ENCODE peak calls at places on chromosome 14, in four cellular contexts. X is psoas muscle, U is body of pancreas, L is ascending aorta. J is an unnamed sample.

GRCh38 chr14:35122696-35123387 is 490 bp downstream of the PRORP start:
- DNase-seq in U (no peak), X (no peak), L (peak; percentile 66), J (peak; percentile 2)

GRCh38 chr14:22982477-22983245 is at the start of gene AJUBA:
- DNase-seq in U (peak; percentile 87), X (peak; percentile 91), L (peak; percentile 94), J (peak; percentile 83)

GRCh38 chr14:39665084-39665483 is 232.9 kb upstream of the FBXO33 start:
- DNase-seq in U (no peak), X (no peak), L (no peak), J (no peak)

GRCh38 chr14:102949801-102950451 is 27.5 kb downstream of the AMN start:
- DNase-seq in X (no peak), U (peak; percentile 34), L (no peak), J (no peak)

GRCh38 chr14:102088012-102088792 is 1.4 kb upstream of the HSP90AA1 start:
- DNase-seq in L (peak; percentile 73), U (peak; percentile 54), X (peak; percentile 63), J (peak; percentile 5)

GRCh38 chr14:20564501-20564997 is 3.7 kb upstream of the RNASE9 start:
- DNase-seq in X (no peak), L (no peak), U (no peak), J (no peak)

GRCh38 chr14:51568366-51568765 is 83.3 kb upstream of the FRMD6 start:
- DNase-seq in X (no peak), L (no peak), U (no peak), J (no peak)

GRCh38 chr14:21268612-21269251 is 510 bp downstream of the HNRNPC start:
- DNase-seq in U (peak; percentile 64), L (no peak), X (no peak), J (peak; percentile 39)

GRCh38 chr14:105019861-105020814 is 745 bp downstream of the CDCA4 start:
- DNase-seq in L (peak; percentile 69), U (peak; percentile 16), X (peak; percentile 24), J (peak; percentile 13)

GRCh38 chr14:105249175-105250007 is 1.1 kb downstream of the BTBD6 start:
- DNase-seq in X (no peak), U (no peak), L (no peak), J (peak; percentile 19)

GRCh38 chr14:75467763-75468162 is 39.9 kb downstream of the JDP2 start:
- DNase-seq in X (no peak), L (no peak), U (no peak), J (no peak)

GRCh38 chr14:62409909-62410308 is 635.3 kb downstream of the KCNH5 start:
- DNase-seq in L (no peak), X (no peak), U (no peak), J (peak; percentile 5)

GRCh38 chr14:24052656-24053547 is 1.1 kb downstream of the CARMIL3 start:
- DNase-seq in U (no peak), L (peak; percentile 58), X (no peak), J (no peak)

GRCh38 chr14:74667758-74668157 is 45.1 kb downstream of the AREL1 start:
- DNase-seq in L (no peak), X (no peak), U (no peak), J (peak; percentile 58)

GRCh38 chr14:94670692-94671285 is 58.6 kb downstream of the SERPINA3 start:
- DNase-seq in X (no peak), U (no peak), L (peak; percentile 47), J (no peak)

GRCh38 chr14:55279384-55279783 is 8.2 kb downstream of the FBXO34 start:
- DNase-seq in L (no peak), X (no peak), U (no peak), J (no peak)

GRCh38 chr14:103737432-103738045 is 21.9 kb downstream of the ZFYVE21 start:
- DNase-seq in U (no peak), X (no peak), L (peak; percentile 64), J (no peak)

GRCh38 chr14:50091240-50091914 is 25.0 kb downstream of the VCPKMT start:
- DNase-seq in U (no peak), X (no peak), L (no peak), J (no peak)

GRCh38 chr14:95126906-95127530 is 30.3 kb downstream of the DICER1 start:
- DNase-seq in X (no peak), U (no peak), L (no peak), J (no peak)

GRCh38 chr14:33457617-33458016 is 493.3 kb downstream of the EGLN3 start:
- DNase-seq in X (no peak), U (no peak), L (no peak), J (no peak)

GRCh38 chr14:24232645-24233537 is at the start of gene GMPR2:
- DNase-seq in L (no peak), U (no peak), X (peak; percentile 83), J (no peak)

GRCh38 chr14:75800792-75801191 is 139.7 kb downstream of the TTLL5 start:
- DNase-seq in U (no peak), L (no peak), X (no peak), J (no peak)

GRCh38 chr14:92861856-92862807 is 60.8 kb upstream of the CHGA start:
- DNase-seq in U (no peak), L (no peak), X (no peak), J (no peak)

GRCh38 chr14:52602131-52602530 is 49.5 kb downstream of the GPR137C start:
- DNase-seq in L (no peak), U (no peak), X (no peak), J (no peak)

GRCh38 chr14:75454963-75455546 is 27.2 kb downstream of the JDP2 start:
- DNase-seq in L (peak; percentile 82), X (peak; percentile 78), U (peak; percentile 77), J (peak; percentile 57)

GRCh38 chr14:28375295-28375694 is 391.3 kb upstream of the FOXG1 start:
- DNase-seq in X (no peak), U (no peak), L (no peak), J (peak; percentile 10)

GRCh38 chr14:77028384-77029246 is at the start of gene IRF2BPL:
- DNase-seq in L (peak; percentile 99), U (peak; percentile 99), X (peak; percentile 99), J (peak; percentile 99)

GRCh38 chr14:77025744-77026165 is 2.8 kb downstream of the IRF2BPL start:
- DNase-seq in U (peak; percentile 38), X (peak; percentile 41), L (no peak), J (no peak)

GRCh38 chr14:77026930-77027537 is 1.5 kb downstream of the IRF2BPL start:
- DNase-seq in U (peak; percentile 62), L (no peak), X (peak; percentile 64), J (no peak)

GRCh38 chr14:77026166-77026929 is 2.2 kb downstream of the IRF2BPL start:
- DNase-seq in L (no peak), U (peak; percentile 53), X (peak; percentile 50), J (no peak)

GRCh38 chr14:77027538-77028383 is 747 bp downstream of the IRF2BPL start:
- DNase-seq in X (peak; percentile 76), U (peak; percentile 77), L (peak; percentile 85), J (peak; percentile 65)
- TF ChIP-seq CTCF in X (peak; percentile 13), U (no peak), L (peak; percentile 12), J (no peak)

GRCh38 chr14:25841226-25841625 is 756.6 kb downstream of the NOVA1 start:
- DNase-seq in L (no peak), X (no peak), U (no peak), J (no peak)

GRCh38 chr14:25837431-25837950 is 760.3 kb downstream of the NOVA1 start:
- DNase-seq in X (no peak), L (no peak), U (no peak), J (no peak)

GRCh38 chr14:25833341-25834121 is 764.3 kb downstream of the NOVA1 start:
- DNase-seq in X (no peak), L (no peak), U (peak; percentile 12), J (peak; percentile 7)

GRCh38 chr14:25836647-25837046 is 761.2 kb downstream of the NOVA1 start:
- DNase-seq in X (no peak), U (no peak), L (no peak), J (no peak)
- H3K27ac ChIP-seq in X (no peak overlapping the region), U (no peak overlapping the region), L (no peak overlapping the region), J (no peak overlapping the region)

DNA sequence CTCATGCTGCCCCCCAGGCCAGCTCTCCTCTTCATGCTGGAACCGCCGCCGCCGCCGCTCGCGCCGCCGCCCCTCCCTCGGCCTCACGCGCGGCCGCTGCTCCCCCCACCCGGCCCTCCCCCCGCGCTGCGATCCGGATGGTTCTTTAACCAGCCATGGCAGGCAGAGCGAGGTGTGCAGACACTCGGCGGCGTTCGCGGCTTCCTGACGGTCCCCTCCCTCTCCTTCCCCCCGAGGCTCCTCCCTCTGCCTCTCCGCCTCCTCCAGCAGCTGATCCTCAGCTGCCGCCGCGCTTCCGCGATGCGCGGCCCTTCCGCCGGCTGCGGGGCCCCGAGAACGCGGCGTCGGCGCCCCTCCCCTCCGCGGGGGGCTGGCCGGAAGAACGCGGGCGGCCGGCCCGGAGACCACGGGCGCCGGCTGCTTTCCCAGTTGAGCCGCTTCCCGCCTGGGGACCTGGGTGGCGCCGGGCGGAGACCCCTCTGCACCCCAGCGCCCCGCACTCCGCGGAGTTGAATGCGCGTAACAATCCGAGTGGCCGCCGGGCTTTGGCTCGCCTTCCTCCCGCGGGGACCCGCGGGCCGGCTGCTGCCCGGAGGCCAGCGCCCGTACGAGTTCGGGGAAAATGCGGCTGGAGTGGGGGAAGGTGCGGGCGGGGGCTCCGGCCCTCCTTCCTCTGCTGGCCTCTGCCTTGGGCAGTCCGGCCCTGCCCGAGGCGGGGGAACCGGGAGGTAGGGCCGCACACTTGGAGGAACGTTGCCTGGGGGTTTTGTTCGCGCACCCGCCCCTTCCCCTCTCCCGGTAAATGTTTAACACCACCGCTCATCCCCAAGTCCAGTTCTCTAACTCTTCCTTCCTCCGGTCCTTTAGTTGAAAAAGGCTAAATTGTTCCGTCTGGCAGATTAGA is at the start of gene DCAF5:
- DNase-seq in U (peak; percentile 97), L (peak; percentile 97), X (peak; percentile 94), J (peak; percentile 91)
- TF ChIP-seq CTCF in U (no peak), L (no peak), X (no peak), J (no peak)

DNA sequence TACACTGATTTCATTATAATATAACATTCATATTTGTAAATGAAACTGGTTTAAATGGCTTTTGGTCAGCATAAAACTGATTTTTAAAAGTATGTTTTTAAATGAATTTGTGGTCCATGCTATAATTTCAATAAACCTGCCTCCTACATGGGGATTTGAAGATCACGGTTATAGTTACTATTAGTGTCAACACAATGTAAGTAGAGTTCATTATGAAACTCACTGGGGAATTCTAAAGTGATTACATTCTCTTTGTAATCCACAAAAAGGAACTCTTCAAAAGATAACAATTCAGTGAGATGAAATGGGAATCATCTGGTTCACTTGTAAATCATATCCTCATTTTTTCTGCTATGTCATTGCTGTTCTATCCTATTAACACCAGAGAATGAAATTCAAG is 204.5 kb upstream of the G2E3 start:
- DNase-seq in X (no peak), L (no peak), U (no peak), J (no peak)
- H3K27ac ChIP-seq in X (no peak overlapping the region), L (no peak overlapping the region), U (no peak overlapping the region), J (no peak overlapping the region)

GRCh38 chr14:41916313-41916712 is 309.6 kb downstream of the LRFN5 start:
- DNase-seq in L (no peak), U (no peak), X (no peak), J (no peak)
- TF ChIP-seq CTCF in L (no peak), U (no peak), X (no peak), J (no peak)

GRCh38 chr14:90545431-90545830 is 148.6 kb downstream of the CALM1 start:
- DNase-seq in L (no peak), X (no peak), U (no peak), J (no peak)
- H3K27ac ChIP-seq in L (peak overlapping the region; percentile 84), X (peak overlapping the region; percentile 74), U (no peak overlapping the region), J (no peak overlapping the region)

GRCh38 chr14:70567791-70568190 is 32.7 kb downstream of the MED6 start:
- DNase-seq in L (no peak), U (no peak), X (no peak), J (peak; percentile 35)

GRCh38 chr14:70563417-70563816 is 28.6 kb upstream of the ADAM20 start:
- DNase-seq in U (no peak), L (no peak), X (no peak), J (no peak)

GRCh38 chr14:70563869-70564268 is 29.1 kb upstream of the ADAM20 start:
- DNase-seq in X (peak; percentile 12), U (no peak), L (no peak), J (no peak)
- TF ChIP-seq CTCF in X (no peak), U (no peak), L (no peak), J (no peak)